ENCODE peak calls at places on chromosomes 16 and 17, in five cellular contexts. V is colonic mucosa, U is nephron progenitor cell, C is body of pancreas, L is AG09309. G is an unnamed sample.

GRCh38 chr16:71628810-71629209 is 2.8 kb downstream of the MARVELD3 start:
- DNase-seq in V (no peak), U (no peak), C (peak; percentile 24), L (no peak), G (peak; percentile 28)

GRCh38 chr17:760371-760770 is 8.3 kb upstream of the GEMIN4 start:
- DNase-seq in V (no peak), U (no peak), C (no peak), L (no peak), G (no peak)

GRCh38 chr17:76422406-76422805 is 30.5 kb downstream of the UBE2O start:
- DNase-seq in V (no peak), U (no peak), C (no peak), L (no peak), G (no peak)

GRCh38 chr17:71964559-71964958 is 156.3 kb upstream of the SOX9 start:
- DNase-seq in V (no peak), U (no peak), C (no peak), L (no peak), G (no peak)

GRCh38 chr17:7557825-7558543 is 566 bp upstream of the TNFSF13 start:
- DNase-seq in V (peak; percentile 94), U (peak; percentile 47), C (peak; percentile 96), L (peak; percentile 28), G (peak; percentile 66)

GRCh38 chr17:27630607-27631408 is at the start of gene LGALS9:
- DNase-seq in V (peak; percentile 83), U (no peak), C (peak; percentile 50), L (no peak), G (no peak)

GRCh38 chr17:280901-281300 is 71.7 kb downstream of the RPH3AL start:
- DNase-seq in V (peak; percentile 9), U (no peak), C (no peak), L (no peak), G (no peak)

GRCh38 chr17:32158870-32159585 is 16.7 kb downstream of the RHOT1 start:
- DNase-seq in V (no peak), U (no peak), C (no peak), L (no peak), G (no peak)

GRCh38 chr17:67801626-67802175 is 23.6 kb upstream of the BPTF start:
- DNase-seq in V (no peak), U (no peak), C (no peak), L (no peak), G (no peak)

GRCh38 chr17:10116676-10117075 is 81.7 kb downstream of the GAS7 start:
- DNase-seq in V (no peak), U (no peak), C (no peak), L (no peak), G (no peak)

GRCh38 chr17:72363336-72363620 is 242.5 kb downstream of the SOX9 start:
- DNase-seq in V (no peak), U (no peak), C (no peak), L (no peak), G (no peak)

GRCh38 chr17:80285237-80285920 is 24.7 kb downstream of the RNF213 start:
- DNase-seq in V (no peak), U (no peak), C (no peak), L (no peak), G (no peak)

GRCh38 chr17:41678907-41679739 is 9.6 kb upstream of the EIF1 start:
- DNase-seq in V (peak; percentile 53), U (no peak), C (no peak), L (no peak), G (no peak)

GRCh38 chr17:38592487-38592886 is 13.3 kb downstream of the SRCIN1 start:
- DNase-seq in V (no peak), U (no peak), C (no peak), L (no peak), G (no peak)

GRCh38 chr17:48068491-48068961 is 20.4 kb downstream of the NFE2L1 start:
- DNase-seq in V (no peak), U (no peak), C (no peak), L (no peak), G (peak; percentile 42)

GRCh38 chr17:82348434-82348833 is 10.6 kb upstream of the TEX19 start:
- DNase-seq in V (no peak), U (no peak), C (no peak), L (no peak), G (no peak)

GRCh38 chr17:21034350-21035235 is 8.2 kb downstream of the USP22 start:
- DNase-seq in V (no peak), U (no peak), C (no peak), L (no peak), G (no peak)

GRCh38 chr17:41635121-41636097 is 11.0 kb upstream of the KRT17 start:
- DNase-seq in V (no peak), U (no peak), C (peak; percentile 72), L (no peak), G (no peak)

GRCh38 chr16:56424791-56425438 is 430 bp downstream of the AMFR start:
- DNase-seq in V (peak; percentile 37), U (peak; percentile 67), C (peak; percentile 29), L (no peak), G (no peak)

GRCh38 chr16:67264277-67264676 is 15.1 kb upstream of the PLEKHG4 start:
- DNase-seq in V (no peak), U (no peak), C (no peak), L (no peak), G (no peak)

GRCh38 chr16:1771864-1772361 is 570 bp upstream of the NME3 start:
- DNase-seq in V (no peak), U (no peak), C (no peak), L (no peak), G (no peak)

GRCh38 chr17:2551493-2551892 is 39.8 kb upstream of the METTL16 start:
- DNase-seq in V (no peak), U (peak; percentile 11), C (no peak), L (no peak), G (peak; percentile 24)

GRCh38 chr16:728131-728889 is 1.4 kb downstream of the HAGHL start:
- DNase-seq in V (peak; percentile 77), U (peak; percentile 77), C (peak; percentile 57), L (no peak), G (no peak)

DNA sequence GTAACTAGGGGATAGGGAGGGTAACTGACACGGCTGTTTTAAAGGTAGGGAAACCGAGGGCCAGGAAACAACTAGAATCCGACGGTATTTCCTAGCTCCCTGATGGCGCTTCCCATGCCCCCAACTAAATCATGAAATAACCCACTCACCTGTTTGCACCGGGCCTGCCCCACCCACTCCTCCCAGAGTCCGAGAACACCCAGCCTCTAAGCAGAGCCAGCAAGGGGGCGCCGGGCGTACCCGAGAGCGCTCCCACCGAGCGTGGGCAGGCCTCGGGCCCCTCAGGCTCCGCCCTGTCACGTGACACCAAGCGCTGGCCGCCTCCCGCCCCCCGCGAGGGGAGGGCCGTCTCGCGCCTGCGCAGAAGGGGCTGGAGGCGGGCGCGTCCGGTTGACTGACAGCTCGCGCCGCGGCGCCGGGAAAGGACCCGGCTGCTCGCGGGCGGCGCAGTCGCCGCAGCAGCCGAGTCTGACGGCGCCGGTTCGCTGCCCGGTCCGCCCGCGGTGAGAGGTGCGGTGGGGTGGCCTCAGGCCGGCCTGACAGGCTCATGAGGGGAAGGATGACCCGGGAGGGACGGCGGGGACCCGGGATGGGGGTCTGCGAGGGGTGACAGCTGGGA is at the start of gene KIAA0513:
- DNase-seq in V (peak; percentile 95), U (peak; percentile 98), C (peak; percentile 97), L (peak; percentile 51), G (peak; percentile 99)
- TF ChIP-seq CTCF in V (no peak), U (no peak), C (peak; percentile 41), L (peak; percentile 22), G (no peak)

GRCh38 chr17:75384751-75385150 is 20.7 kb downstream of the GRB2 start:
- DNase-seq in V (no peak), U (no peak), C (no peak), L (no peak), G (no peak)

GRCh38 chr17:75380750-75381149 is 24.7 kb downstream of the GRB2 start:
- DNase-seq in V (no peak), U (no peak), C (no peak), L (no peak), G (no peak)

GRCh38 chr17:75383842-75384195 is 21.7 kb downstream of the GRB2 start:
- DNase-seq in V (no peak), U (no peak), C (no peak), L (no peak), G (no peak)

DNA sequence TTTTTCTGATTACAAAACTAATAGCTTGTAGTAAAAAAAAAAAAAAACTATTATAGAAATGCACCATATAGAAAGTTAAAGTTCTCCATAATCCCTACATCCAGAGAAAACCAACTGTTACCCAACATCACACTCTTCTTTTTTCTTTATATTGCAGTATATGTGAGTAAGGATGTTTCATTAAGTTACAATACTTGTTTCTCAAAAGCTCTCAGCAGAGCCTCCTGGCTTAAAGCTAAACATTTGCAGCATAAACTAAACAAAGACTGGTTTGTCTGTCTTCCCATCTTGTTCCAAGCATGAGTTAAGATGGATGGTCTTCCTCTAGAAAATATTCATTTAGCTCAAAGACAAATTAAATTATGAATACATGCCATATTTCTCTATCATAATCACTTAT is 25.2 kb downstream of the GRB2 start:
- DNase-seq in V (no peak), U (no peak), C (no peak), L (no peak), G (no peak)
- TF ChIP-seq CTCF in V (no peak), U (no peak), C (no peak), L (no peak), G (no peak)

DNA sequence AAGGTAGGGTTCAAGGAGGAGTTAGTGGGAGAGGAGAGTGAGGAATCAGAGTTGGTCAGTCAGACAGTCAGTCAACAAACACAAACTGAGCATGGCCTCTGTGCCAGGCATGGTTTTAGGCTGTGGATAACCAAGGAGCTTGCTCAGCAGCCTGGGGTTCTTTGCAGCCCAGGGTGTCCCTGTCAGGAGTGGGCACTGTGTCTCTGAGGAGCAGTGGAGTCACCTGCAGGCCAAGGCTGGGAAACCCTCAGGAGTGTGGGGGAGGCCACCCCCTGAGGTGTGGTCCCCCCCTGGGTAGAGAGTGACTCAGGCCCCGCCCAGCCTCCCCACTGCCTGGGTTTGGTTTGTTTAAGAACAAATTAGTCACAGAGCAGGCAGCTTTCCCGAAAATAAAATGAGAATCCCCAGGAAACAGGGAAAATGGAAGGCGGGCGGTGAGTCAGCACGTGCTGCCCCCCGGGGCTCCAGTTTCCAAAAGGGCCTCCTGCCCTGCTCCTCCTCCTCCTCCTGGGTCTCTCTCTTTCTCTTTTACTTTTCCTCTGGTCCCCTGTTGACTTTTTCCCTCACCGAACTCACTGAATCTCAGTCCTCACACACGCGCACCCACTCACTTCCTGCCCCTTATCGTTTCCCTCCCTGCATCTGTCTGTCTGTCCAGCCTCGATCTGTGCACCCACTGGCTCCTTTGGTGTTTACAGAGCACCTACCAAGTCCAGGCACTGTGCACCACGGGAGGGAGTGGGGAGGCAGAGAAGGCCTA is 44.3 kb downstream of the SOCS3 start:
- DNase-seq in V (peak; percentile 88), U (no peak), C (peak; percentile 65), L (peak; percentile 71), G (no peak)
- TF ChIP-seq CTCF in V (no peak), U (no peak), C (no peak), L (peak; percentile 12), G (no peak)

DNA sequence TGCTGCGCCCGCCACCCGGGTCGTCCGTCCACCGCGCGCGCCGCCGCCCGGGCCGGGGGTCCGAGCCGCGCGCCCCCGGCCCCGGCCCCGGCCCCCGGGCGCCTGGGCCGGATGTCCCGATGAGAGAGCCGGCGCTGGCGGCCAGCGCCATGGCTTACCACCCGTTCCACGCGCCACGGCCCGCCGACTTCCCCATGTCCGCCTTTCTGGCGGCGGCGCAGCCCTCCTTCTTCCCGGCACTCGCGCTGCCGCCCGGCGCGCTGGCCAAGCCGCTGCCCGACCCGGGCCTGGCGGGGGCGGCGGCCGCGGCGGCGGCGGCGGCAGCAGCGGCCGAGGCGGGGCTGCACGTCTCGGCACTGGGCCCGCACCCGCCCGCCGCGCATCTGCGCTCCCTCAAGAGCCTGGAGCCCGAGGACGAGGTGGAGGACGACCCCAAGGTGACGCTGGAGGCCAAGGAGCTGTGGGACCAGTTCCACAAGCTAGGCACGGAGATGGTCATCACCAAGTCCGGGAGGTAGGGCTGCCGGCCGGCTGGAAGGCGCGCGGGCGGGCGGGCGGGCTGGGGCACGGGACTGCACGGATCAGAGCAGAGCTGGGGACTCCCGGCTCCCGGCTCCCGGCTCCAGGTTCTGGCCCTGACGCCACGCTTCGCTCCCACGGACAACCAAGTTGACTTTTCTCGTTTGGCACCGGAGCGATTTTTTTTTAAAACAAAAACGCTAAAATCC is 579 bp downstream of the TBX2 start:
- DNase-seq in V (no peak), U (no peak), C (no peak), L (no peak), G (no peak)
- TF ChIP-seq CTCF in V (no peak), U (no peak), C (no peak), L (no peak), G (no peak)

G was measured in endothelial cell.